ENCODE peak calls at places on chromosomes 16 and 17, in seven cellular contexts. P is A673; G is IMR-90; E is AG04450; S is cardiac fibroblast; M is CD4-positive, alpha-beta T cell; V is heart right ventricle. H is an unnamed sample.

GRCh38 chr16:86515780-86516617 is 5.7 kb downstream of the FOXF1 start:
- DNase-seq in P (no peak), M (no peak), V (no peak), E (no peak), S (peak; percentile 22), G (peak; percentile 51), H (no peak)

GRCh38 chr16:57692636-57693035 is 2.0 kb upstream of the DRC7 start:
- DNase-seq in P (no peak), E (no peak), V (no peak), S (no peak), G (no peak), M (no peak), H (no peak)

GRCh38 chr17:2064980-2065785 is 10.3 kb downstream of the HIC1 start:
- DNase-seq in E (no peak), V (no peak), P (peak; percentile 79), G (peak; percentile 68), M (peak; percentile 38), S (peak; percentile 76), H (no peak)

GRCh38 chr17:73492125-73492801 is 152.0 kb downstream of the SDK2 start:
- DNase-seq in E (no peak), P (peak; percentile 36), S (no peak), V (no peak), M (no peak), G (no peak), H (no peak)

GRCh38 chr16:6375471-6376075 is 957.1 kb upstream of the RBFOX1 start:
- DNase-seq in S (no peak), M (no peak), V (no peak), G (no peak), E (no peak), P (peak; percentile 81), H (no peak)

GRCh38 chr17:45886852-45887251 is 7.5 kb upstream of the MAPT start:
- DNase-seq in V (no peak), P (no peak), M (no peak), G (no peak), E (no peak), S (no peak), H (no peak)

GRCh38 chr16:70694517-70695218 is 8.8 kb upstream of the MTSS2 start:
- DNase-seq in E (no peak), G (no peak), M (no peak), P (no peak), V (no peak), S (no peak), H (no peak)

GRCh38 chr16:57091200-57091989 is 988 bp upstream of the CPNE2 start:
- DNase-seq in G (peak; percentile 53), M (no peak), E (no peak), S (peak; percentile 25), P (peak; percentile 52), V (peak; percentile 36), H (peak; percentile 39)

GRCh38 chr16:57591086-57591869 is 37.2 kb upstream of the ADGRG1 start:
- DNase-seq in S (peak; percentile 71), V (peak; percentile 74), E (no peak), M (peak; percentile 53), G (peak; percentile 82), P (peak; percentile 84), H (peak; percentile 77)

GRCh38 chr16:30585022-30585399 is 486 bp downstream of the ZNF785 start:
- DNase-seq in V (no peak), P (peak; percentile 51), S (peak; percentile 26), G (no peak), E (no peak), M (no peak), H (no peak)

GRCh38 chr16:2699791-2700600 is 17.7 kb downstream of the KCTD5 start:
- DNase-seq in G (no peak), E (no peak), P (no peak), S (no peak), V (no peak), M (no peak), H (no peak)

GRCh38 chr17:74259667-74260524 is 14.1 kb upstream of the DNAI2 start:
- DNase-seq in G (no peak), M (no peak), E (no peak), S (no peak), P (peak; percentile 46), V (no peak), H (no peak)

GRCh38 chr17:3719265-3719664 is 4.4 kb upstream of the HASPIN start:
- DNase-seq in P (no peak), E (no peak), V (no peak), G (peak; percentile 33), S (no peak), M (no peak), H (no peak)

GRCh38 chr16:53896711-53897110 is 192.8 kb downstream of the FTO start:
- DNase-seq in G (no peak), S (peak; percentile 56), P (no peak), M (no peak), V (no peak), E (no peak), H (no peak)

GRCh38 chr17:68060336-68060735 is 24.8 kb downstream of the KPNA2 start:
- DNase-seq in M (no peak), G (no peak), V (no peak), S (no peak), E (no peak), P (no peak), H (no peak)

GRCh38 chr16:69680358-69680757 is 46.0 kb downstream of the NQO1 start:
- DNase-seq in E (no peak), V (no peak), G (no peak), S (no peak), M (no peak), P (no peak), H (no peak)

GRCh38 chr17:21353326-21354010 is 22.7 kb upstream of the KCNJ12 start:
- DNase-seq in P (no peak), S (peak; percentile 80), V (no peak), E (no peak), G (no peak), M (no peak), H (no peak)

GRCh38 chr16:16857603-16858283 is 478.8 kb downstream of the NPIPA7 start:
- DNase-seq in V (no peak), G (no peak), P (no peak), M (no peak), E (no peak), S (no peak), H (no peak)

GRCh38 chr16:15949210-15950166 is at the start of gene ABCC1:
- DNase-seq in V (peak; percentile 23), P (peak; percentile 53), E (no peak), G (no peak), M (peak; percentile 63), S (peak; percentile 39), H (peak; percentile 18)

GRCh38 chr16:50188619-50189136 is 35.6 kb downstream of the TENT4B start:
- DNase-seq in G (no peak), V (no peak), P (no peak), E (no peak), S (no peak), M (no peak), H (no peak)

DNA sequence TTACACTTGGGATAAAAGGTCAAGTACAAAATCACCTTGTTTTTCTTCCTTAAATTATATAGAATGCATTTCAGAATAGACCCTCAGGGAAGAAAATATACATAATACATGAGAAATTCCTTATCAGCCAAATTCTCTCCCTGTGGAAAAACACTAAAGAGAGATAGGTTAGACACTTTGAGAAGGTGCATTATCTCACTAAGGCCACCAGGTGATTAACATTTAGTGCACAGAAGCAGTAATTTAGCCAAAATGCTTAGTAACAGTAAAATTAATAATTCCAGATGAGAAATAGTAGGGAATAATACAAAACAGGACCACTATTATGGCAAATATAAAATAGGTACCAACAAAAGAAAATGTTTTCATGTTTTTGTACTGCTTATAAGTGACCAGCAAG is 185.3 kb upstream of the C17orf78 start:
- DNase-seq in G (no peak), M (no peak), P (no peak), E (no peak), S (no peak), V (no peak), H (no peak)
- TF ChIP-seq CTCF in G (no peak), M (no peak), P (no peak), E (peak; percentile 20), S (peak; percentile 28), V (no peak), H (peak; percentile 50)

GRCh38 chr17:65389956-65390355 is 171.5 kb downstream of the AXIN2 start:
- DNase-seq in P (peak; percentile 33), E (no peak), S (peak; percentile 33), V (no peak), G (peak; percentile 68), M (no peak), H (no peak)
- TF ChIP-seq CTCF in P (no peak), E (no peak), S (no peak), V (no peak), G (no peak), M (no peak), H (no peak)

GRCh38 chr17:83193336-83194188 is 114.2 kb downstream of the METRNL start:
- DNase-seq in P (no peak), G (no peak), M (no peak), E (no peak), S (no peak), V (peak; percentile 2), H (no peak)

GRCh38 chr17:83192161-83192788 is 112.9 kb downstream of the METRNL start:
- DNase-seq in M (no peak), P (no peak), E (no peak), G (peak; percentile 50), S (no peak), V (no peak), H (no peak)

GRCh38 chr17:83195330-83196087 is 116.1 kb downstream of the METRNL start:
- DNase-seq in M (no peak), G (no peak), E (no peak), S (peak; percentile 59), V (no peak), P (no peak), H (no peak)

GRCh38 chr17:83194761-83195329 is 115.4 kb downstream of the METRNL start:
- DNase-seq in V (no peak), S (no peak), G (no peak), E (no peak), P (no peak), M (no peak), H (no peak)

DNA sequence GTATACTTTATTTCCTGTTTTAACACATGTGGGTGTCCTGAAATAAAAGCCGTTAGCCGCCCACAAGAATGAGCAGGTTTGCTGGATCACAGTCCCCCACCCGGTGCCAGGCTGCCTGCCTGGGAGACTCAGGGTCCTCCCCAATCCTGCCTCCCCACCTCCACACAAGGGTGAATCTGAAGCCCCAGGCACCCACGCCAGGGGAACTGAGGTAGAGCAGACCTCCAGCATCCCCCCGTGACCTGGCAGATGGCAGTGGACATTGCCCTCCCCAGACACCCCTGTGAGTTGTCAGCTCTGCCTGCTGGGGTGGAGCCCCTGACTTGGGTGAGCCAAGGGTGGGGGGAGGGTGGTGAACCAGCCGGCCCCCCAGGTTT is 114.8 kb downstream of the METRNL start:
- DNase-seq in E (no peak), G (no peak), P (no peak), S (no peak), M (no peak), V (no peak), H (no peak)
- TF ChIP-seq CTCF in E (no peak), G (no peak), P (no peak), S (no peak), M (no peak), V (no peak), H (no peak)

GRCh38 chr17:75654176-75654575 is 12.8 kb downstream of the RECQL5 start:
- DNase-seq in E (no peak), P (no peak), S (no peak), V (no peak), G (no peak), M (no peak), H (no peak)
- TF ChIP-seq CTCF in E (peak; percentile 26), P (peak; percentile 14), S (no peak), V (no peak), G (peak; percentile 16), M (no peak), H (peak; percentile 30)

GRCh38 chr17:76887809-76888208 is 19.6 kb downstream of the MGAT5B start:
- DNase-seq in V (no peak), P (no peak), M (no peak), E (no peak), G (no peak), S (no peak), H (no peak)
- TF ChIP-seq CTCF in V (no peak), P (no peak), M (no peak), E (peak; percentile 26), G (no peak), S (peak; percentile 4), H (no peak)